ENCODE peak calls at places on chromosomes 5 and 9, in nine cellular contexts. One of them, this sample, is unnamed.

GRCh38 chr9:35285731-35286130 is 123.9 kb downstream of the UNC13B start:
- DNase-seq in neural progenitor cell: no peak
- DNase-seq in neuronal stem cell: no peak
- DNase-seq in stimulated activated CD4-positive, alpha-beta T cell treated with anti-CD3 and anti-CD28 coated beads, Interleukin-12 subunit alpha, Interleukin-12 subunit beta, amount 100 ng/mL, for 48 hours: no peak
- DNase-seq in OCI-M1: no peak
- DNase-seq in NCI-H2081: no peak
- DNase-seq in cardiac muscle cell: no peak
- DNase-seq in heart right ventricle: no peak
- DNase-seq in left kidney: no peak
- DNase-seq in this sample: no peak

GRCh38 chr9:124527781-124528180 is 20.6 kb upstream of the NR5A1 start:
- DNase-seq in neural progenitor cell: no peak
- DNase-seq in neuronal stem cell: no peak
- DNase-seq in stimulated activated CD4-positive, alpha-beta T cell treated with anti-CD3 and anti-CD28 coated beads, Interleukin-12 subunit alpha, Interleukin-12 subunit beta, amount 100 ng/mL, for 48 hours: no peak
- DNase-seq in OCI-M1: no peak
- DNase-seq in NCI-H2081: no peak
- DNase-seq in cardiac muscle cell: no peak
- DNase-seq in heart right ventricle: no peak
- DNase-seq in left kidney: no peak
- DNase-seq in this sample: no peak

GRCh38 chr9:130237763-130238524 is 27.6 kb upstream of the HMCN2 start:
- DNase-seq in neural progenitor cell: no peak
- DNase-seq in neuronal stem cell: no peak
- DNase-seq in stimulated activated CD4-positive, alpha-beta T cell treated with anti-CD3 and anti-CD28 coated beads, Interleukin-12 subunit alpha, Interleukin-12 subunit beta, amount 100 ng/mL, for 48 hours: no peak
- DNase-seq in OCI-M1: no peak
- DNase-seq in NCI-H2081: no peak
- DNase-seq in cardiac muscle cell: no peak
- DNase-seq in heart right ventricle: no peak
- DNase-seq in left kidney: no peak
- DNase-seq in this sample: no peak

GRCh38 chr5:115333164-115333563 is 36.7 kb upstream of the CCDC112 start:
- DNase-seq in neural progenitor cell: peak; percentile 5
- DNase-seq in neuronal stem cell: no peak
- DNase-seq in stimulated activated CD4-positive, alpha-beta T cell treated with anti-CD3 and anti-CD28 coated beads, Interleukin-12 subunit alpha, Interleukin-12 subunit beta, amount 100 ng/mL, for 48 hours: no peak
- DNase-seq in OCI-M1: peak; percentile 40
- DNase-seq in NCI-H2081: no peak
- DNase-seq in cardiac muscle cell: peak; percentile 45
- DNase-seq in heart right ventricle: no peak
- DNase-seq in left kidney: peak; percentile 51
- DNase-seq in this sample: no peak

GRCh38 chr5:72951850-72952468 is 3.9 kb upstream of the FCHO2 start:
- DNase-seq in neural progenitor cell: no peak
- DNase-seq in neuronal stem cell: no peak
- DNase-seq in stimulated activated CD4-positive, alpha-beta T cell treated with anti-CD3 and anti-CD28 coated beads, Interleukin-12 subunit alpha, Interleukin-12 subunit beta, amount 100 ng/mL, for 48 hours: no peak
- DNase-seq in OCI-M1: peak; percentile 21
- DNase-seq in NCI-H2081: no peak
- DNase-seq in cardiac muscle cell: peak; percentile 63
- DNase-seq in heart right ventricle: no peak
- DNase-seq in left kidney: no peak
- DNase-seq in this sample: no peak

GRCh38 chr9:36450110-36450732 is 50.2 kb upstream of the RNF38 start:
- DNase-seq in neural progenitor cell: peak; percentile 64
- DNase-seq in neuronal stem cell: peak; percentile 14
- DNase-seq in stimulated activated CD4-positive, alpha-beta T cell treated with anti-CD3 and anti-CD28 coated beads, Interleukin-12 subunit alpha, Interleukin-12 subunit beta, amount 100 ng/mL, for 48 hours: peak; percentile 19
- DNase-seq in OCI-M1: peak; percentile 65
- DNase-seq in NCI-H2081: peak; percentile 57
- DNase-seq in cardiac muscle cell: peak; percentile 68
- DNase-seq in heart right ventricle: peak; percentile 18
- DNase-seq in left kidney: peak; percentile 71
- DNase-seq in this sample: no peak

GRCh38 chr5:160466889-160467554 is 45.4 kb downstream of the PTTG1 start:
- DNase-seq in neural progenitor cell: no peak
- DNase-seq in neuronal stem cell: no peak
- DNase-seq in stimulated activated CD4-positive, alpha-beta T cell treated with anti-CD3 and anti-CD28 coated beads, Interleukin-12 subunit alpha, Interleukin-12 subunit beta, amount 100 ng/mL, for 48 hours: no peak
- DNase-seq in OCI-M1: no peak
- DNase-seq in NCI-H2081: peak; percentile 49
- DNase-seq in cardiac muscle cell: peak; percentile 74
- DNase-seq in heart right ventricle: peak; percentile 10
- DNase-seq in left kidney: no peak
- DNase-seq in this sample: no peak

GRCh38 chr9:136958473-136958872 is 6.4 kb downstream of the LCN12 start:
- DNase-seq in neural progenitor cell: no peak
- DNase-seq in neuronal stem cell: no peak
- DNase-seq in stimulated activated CD4-positive, alpha-beta T cell treated with anti-CD3 and anti-CD28 coated beads, Interleukin-12 subunit alpha, Interleukin-12 subunit beta, amount 100 ng/mL, for 48 hours: no peak
- DNase-seq in OCI-M1: no peak
- DNase-seq in NCI-H2081: no peak
- DNase-seq in cardiac muscle cell: no peak
- DNase-seq in heart right ventricle: no peak
- DNase-seq in left kidney: no peak
- DNase-seq in this sample: no peak

GRCh38 chr9:87148391-87149237 is 201.3 kb upstream of the GAS1 start:
- DNase-seq in neural progenitor cell: peak; percentile 73
- DNase-seq in neuronal stem cell: peak; percentile 41
- DNase-seq in stimulated activated CD4-positive, alpha-beta T cell treated with anti-CD3 and anti-CD28 coated beads, Interleukin-12 subunit alpha, Interleukin-12 subunit beta, amount 100 ng/mL, for 48 hours: no peak
- DNase-seq in OCI-M1: no peak
- DNase-seq in NCI-H2081: no peak
- DNase-seq in cardiac muscle cell: peak; percentile 90
- DNase-seq in heart right ventricle: peak; percentile 88
- DNase-seq in left kidney: peak; percentile 93
- DNase-seq in this sample: peak; percentile 89

GRCh38 chr9:15915711-15916110 is 362.9 kb downstream of the CCDC171 start:
- DNase-seq in neural progenitor cell: peak; percentile 16
- DNase-seq in neuronal stem cell: no peak
- DNase-seq in stimulated activated CD4-positive, alpha-beta T cell treated with anti-CD3 and anti-CD28 coated beads, Interleukin-12 subunit alpha, Interleukin-12 subunit beta, amount 100 ng/mL, for 48 hours: no peak
- DNase-seq in OCI-M1: no peak
- DNase-seq in NCI-H2081: no peak
- DNase-seq in cardiac muscle cell: no peak
- DNase-seq in heart right ventricle: no peak
- DNase-seq in left kidney: no peak
- DNase-seq in this sample: no peak

GRCh38 chr5:132052520-132052919 is 7.9 kb upstream of the IL3 start:
- DNase-seq in neural progenitor cell: no peak
- DNase-seq in neuronal stem cell: no peak
- DNase-seq in stimulated activated CD4-positive, alpha-beta T cell treated with anti-CD3 and anti-CD28 coated beads, Interleukin-12 subunit alpha, Interleukin-12 subunit beta, amount 100 ng/mL, for 48 hours: no peak
- DNase-seq in OCI-M1: no peak
- DNase-seq in NCI-H2081: no peak
- DNase-seq in cardiac muscle cell: no peak
- DNase-seq in heart right ventricle: no peak
- DNase-seq in left kidney: no peak
- DNase-seq in this sample: no peak

GRCh38 chr5:172361566-172362238 is 78.1 kb upstream of the UBTD2 start:
- DNase-seq in neural progenitor cell: no peak
- DNase-seq in neuronal stem cell: no peak
- DNase-seq in stimulated activated CD4-positive, alpha-beta T cell treated with anti-CD3 and anti-CD28 coated beads, Interleukin-12 subunit alpha, Interleukin-12 subunit beta, amount 100 ng/mL, for 48 hours: peak; percentile 24
- DNase-seq in OCI-M1: peak; percentile 79
- DNase-seq in NCI-H2081: no peak
- DNase-seq in cardiac muscle cell: peak; percentile 94
- DNase-seq in heart right ventricle: no peak
- DNase-seq in left kidney: no peak
- DNase-seq in this sample: no peak

GRCh38 chr9:131500377-131500776 is 2.3 kb upstream of the POMT1 start:
- DNase-seq in neural progenitor cell: no peak
- DNase-seq in neuronal stem cell: no peak
- DNase-seq in stimulated activated CD4-positive, alpha-beta T cell treated with anti-CD3 and anti-CD28 coated beads, Interleukin-12 subunit alpha, Interleukin-12 subunit beta, amount 100 ng/mL, for 48 hours: peak; percentile 52
- DNase-seq in OCI-M1: no peak
- DNase-seq in NCI-H2081: no peak
- DNase-seq in cardiac muscle cell: no peak
- DNase-seq in heart right ventricle: no peak
- DNase-seq in left kidney: no peak
- DNase-seq in this sample: no peak

GRCh38 chr9:69090943-69091342 is 55.4 kb downstream of the FXN start:
- DNase-seq in neural progenitor cell: no peak
- DNase-seq in neuronal stem cell: no peak
- DNase-seq in stimulated activated CD4-positive, alpha-beta T cell treated with anti-CD3 and anti-CD28 coated beads, Interleukin-12 subunit alpha, Interleukin-12 subunit beta, amount 100 ng/mL, for 48 hours: no peak
- DNase-seq in OCI-M1: no peak
- DNase-seq in NCI-H2081: no peak
- DNase-seq in cardiac muscle cell: no peak
- DNase-seq in heart right ventricle: no peak
- DNase-seq in left kidney: no peak
- DNase-seq in this sample: no peak

GRCh38 chr9:136762915-136763648 is 1.2 kb downstream of the LCN15 start:
- DNase-seq in neural progenitor cell: peak; percentile 93
- DNase-seq in neuronal stem cell: peak; percentile 87
- DNase-seq in stimulated activated CD4-positive, alpha-beta T cell treated with anti-CD3 and anti-CD28 coated beads, Interleukin-12 subunit alpha, Interleukin-12 subunit beta, amount 100 ng/mL, for 48 hours: no peak
- DNase-seq in OCI-M1: peak; percentile 83
- DNase-seq in NCI-H2081: no peak
- DNase-seq in cardiac muscle cell: peak; percentile 36
- DNase-seq in heart right ventricle: peak; percentile 42
- DNase-seq in left kidney: peak; percentile 86
- DNase-seq in this sample: peak; percentile 76

GRCh38 chr9:4969130-4969529 is 15.9 kb upstream of the JAK2 start:
- DNase-seq in neural progenitor cell: no peak
- DNase-seq in neuronal stem cell: no peak
- DNase-seq in stimulated activated CD4-positive, alpha-beta T cell treated with anti-CD3 and anti-CD28 coated beads, Interleukin-12 subunit alpha, Interleukin-12 subunit beta, amount 100 ng/mL, for 48 hours: no peak
- DNase-seq in OCI-M1: no peak
- DNase-seq in NCI-H2081: no peak
- DNase-seq in cardiac muscle cell: no peak
- DNase-seq in heart right ventricle: no peak
- DNase-seq in left kidney: no peak
- DNase-seq in this sample: no peak

GRCh38 chr5:90221947-90222346 is 187.6 kb downstream of the CETN3 start:
- DNase-seq in neural progenitor cell: no peak
- DNase-seq in neuronal stem cell: no peak
- DNase-seq in stimulated activated CD4-positive, alpha-beta T cell treated with anti-CD3 and anti-CD28 coated beads, Interleukin-12 subunit alpha, Interleukin-12 subunit beta, amount 100 ng/mL, for 48 hours: no peak
- DNase-seq in OCI-M1: no peak
- DNase-seq in NCI-H2081: no peak
- DNase-seq in cardiac muscle cell: no peak
- DNase-seq in heart right ventricle: no peak
- DNase-seq in left kidney: no peak
- DNase-seq in this sample: no peak

GRCh38 chr5:112551437-112552018 is 132.5 kb upstream of the EPB41L4A start:
- DNase-seq in neural progenitor cell: peak; percentile 77
- DNase-seq in neuronal stem cell: peak; percentile 51
- DNase-seq in stimulated activated CD4-positive, alpha-beta T cell treated with anti-CD3 and anti-CD28 coated beads, Interleukin-12 subunit alpha, Interleukin-12 subunit beta, amount 100 ng/mL, for 48 hours: peak; percentile 21
- DNase-seq in OCI-M1: peak; percentile 87
- DNase-seq in NCI-H2081: peak; percentile 59
- DNase-seq in cardiac muscle cell: peak; percentile 84
- DNase-seq in heart right ventricle: peak; percentile 64
- DNase-seq in left kidney: peak; percentile 80
- DNase-seq in this sample: no peak

GRCh38 chr9:123087359-123087888 is 54.0 kb downstream of the GPR21 start:
- DNase-seq in neural progenitor cell: no peak
- DNase-seq in neuronal stem cell: no peak
- DNase-seq in stimulated activated CD4-positive, alpha-beta T cell treated with anti-CD3 and anti-CD28 coated beads, Interleukin-12 subunit alpha, Interleukin-12 subunit beta, amount 100 ng/mL, for 48 hours: no peak
- DNase-seq in OCI-M1: no peak
- DNase-seq in NCI-H2081: no peak
- DNase-seq in cardiac muscle cell: no peak
- DNase-seq in heart right ventricle: no peak
- DNase-seq in left kidney: no peak
- DNase-seq in this sample: peak; percentile 25

GRCh38 chr9:102867488-102867887 is 127.6 kb upstream of the CYLC2 start:
- DNase-seq in neural progenitor cell: no peak
- DNase-seq in neuronal stem cell: no peak
- DNase-seq in stimulated activated CD4-positive, alpha-beta T cell treated with anti-CD3 and anti-CD28 coated beads, Interleukin-12 subunit alpha, Interleukin-12 subunit beta, amount 100 ng/mL, for 48 hours: no peak
- DNase-seq in OCI-M1: peak; percentile 28
- DNase-seq in NCI-H2081: no peak
- DNase-seq in cardiac muscle cell: no peak
- DNase-seq in heart right ventricle: peak; percentile 16
- DNase-seq in left kidney: no peak
- DNase-seq in this sample: peak; percentile 48

GRCh38 chr9:109683521-109683920 is 96.5 kb upstream of the PALM2AKAP2 start:
- DNase-seq in neural progenitor cell: no peak
- DNase-seq in neuronal stem cell: no peak
- DNase-seq in stimulated activated CD4-positive, alpha-beta T cell treated with anti-CD3 and anti-CD28 coated beads, Interleukin-12 subunit alpha, Interleukin-12 subunit beta, amount 100 ng/mL, for 48 hours: no peak
- DNase-seq in OCI-M1: no peak
- DNase-seq in NCI-H2081: no peak
- DNase-seq in cardiac muscle cell: no peak
- DNase-seq in heart right ventricle: no peak
- DNase-seq in left kidney: no peak
- DNase-seq in this sample: no peak

GRCh38 chr9:69425402-69425801 is 100.4 kb downstream of the ENTREP1 start:
- DNase-seq in neural progenitor cell: no peak
- DNase-seq in neuronal stem cell: no peak
- DNase-seq in stimulated activated CD4-positive, alpha-beta T cell treated with anti-CD3 and anti-CD28 coated beads, Interleukin-12 subunit alpha, Interleukin-12 subunit beta, amount 100 ng/mL, for 48 hours: no peak
- DNase-seq in OCI-M1: no peak
- DNase-seq in NCI-H2081: no peak
- DNase-seq in cardiac muscle cell: no peak
- DNase-seq in heart right ventricle: no peak
- DNase-seq in left kidney: no peak
- DNase-seq in this sample: no peak

GRCh38 chr9:95644377-95644776 is 127.6 kb upstream of the PTCH1 start:
- DNase-seq in neural progenitor cell: no peak
- DNase-seq in neuronal stem cell: no peak
- DNase-seq in stimulated activated CD4-positive, alpha-beta T cell treated with anti-CD3 and anti-CD28 coated beads, Interleukin-12 subunit alpha, Interleukin-12 subunit beta, amount 100 ng/mL, for 48 hours: no peak
- DNase-seq in OCI-M1: no peak
- DNase-seq in NCI-H2081: no peak
- DNase-seq in cardiac muscle cell: no peak
- DNase-seq in heart right ventricle: no peak
- DNase-seq in left kidney: no peak
- DNase-seq in this sample: no peak

GRCh38 chr9:5949103-5949699 is 58.5 kb downstream of the MLANA start:
- DNase-seq in neural progenitor cell: no peak
- DNase-seq in neuronal stem cell: no peak
- DNase-seq in stimulated activated CD4-positive, alpha-beta T cell treated with anti-CD3 and anti-CD28 coated beads, Interleukin-12 subunit alpha, Interleukin-12 subunit beta, amount 100 ng/mL, for 48 hours: no peak
- DNase-seq in OCI-M1: peak; percentile 94
- DNase-seq in NCI-H2081: no peak
- DNase-seq in cardiac muscle cell: peak; percentile 13
- DNase-seq in heart right ventricle: no peak
- DNase-seq in left kidney: peak; percentile 16
- DNase-seq in this sample: no peak

GRCh38 chr9:2281031-2281802 is 266.1 kb downstream of the SMARCA2 start:
- DNase-seq in neural progenitor cell: peak; percentile 38
- DNase-seq in neuronal stem cell: peak; percentile 14
- DNase-seq in stimulated activated CD4-positive, alpha-beta T cell treated with anti-CD3 and anti-CD28 coated beads, Interleukin-12 subunit alpha, Interleukin-12 subunit beta, amount 100 ng/mL, for 48 hours: no peak
- DNase-seq in OCI-M1: no peak
- DNase-seq in NCI-H2081: no peak
- DNase-seq in cardiac muscle cell: peak; percentile 57
- DNase-seq in heart right ventricle: no peak
- DNase-seq in left kidney: peak; percentile 48
- DNase-seq in this sample: no peak

GRCh38 chr5:115366223-115366622 is 69.8 kb upstream of the CCDC112 start:
- DNase-seq in neural progenitor cell: no peak
- DNase-seq in neuronal stem cell: no peak
- DNase-seq in stimulated activated CD4-positive, alpha-beta T cell treated with anti-CD3 and anti-CD28 coated beads, Interleukin-12 subunit alpha, Interleukin-12 subunit beta, amount 100 ng/mL, for 48 hours: no peak
- DNase-seq in OCI-M1: peak; percentile 1
- DNase-seq in NCI-H2081: no peak
- DNase-seq in cardiac muscle cell: peak; percentile 92
- DNase-seq in heart right ventricle: peak; percentile 18
- DNase-seq in left kidney: peak; percentile 18
- DNase-seq in this sample: peak; percentile 37

This sample was measured in heart left ventricle.